ENCODE peak calls at places on chromosome X, in ten cellular contexts. One of them, this sample, is unnamed.
A peak's percentile ranks its signal among the peaks of the same experiment; 100 is the strongest.

GRCh38 chrX:111040377-111041017 is 55.5 kb upstream of the PAK3 start:
- DNase-seq in SJSA1: no peak
- DNase-seq in suprapubic skin: no peak
- DNase-seq in spleen: no peak
- DNase-seq in Peyer's patch: no peak
- DNase-seq in neural progenitor cell: no peak
- DNase-seq in uterus: no peak
- DNase-seq in esophagus muscularis mucosa: no peak
- DNase-seq in A549: no peak
- DNase-seq in PC-3: peak; percentile 72
- DNase-seq in this sample: no peak

GRCh38 chrX:105876658-105877057 is 54.3 kb downstream of the NRK start:
- DNase-seq in neural progenitor cell: peak; percentile 34
- DNase-seq in A549: no peak
- DNase-seq in suprapubic skin: no peak
- DNase-seq in PC-3: peak; percentile 64
- DNase-seq in Peyer's patch: no peak
- DNase-seq in SJSA1: no peak
- DNase-seq in esophagus muscularis mucosa: no peak
- DNase-seq in spleen: no peak
- DNase-seq in uterus: no peak
- DNase-seq in this sample: no peak

GRCh38 chrX:47358387-47359065 is 11.9 kb upstream of the ZNF157 start:
- DNase-seq in A549: no peak
- DNase-seq in Peyer's patch: peak; percentile 49
- DNase-seq in uterus: no peak
- DNase-seq in neural progenitor cell: no peak
- DNase-seq in PC-3: peak; percentile 2
- DNase-seq in suprapubic skin: no peak
- DNase-seq in spleen: no peak
- DNase-seq in SJSA1: no peak
- DNase-seq in esophagus muscularis mucosa: no peak
- DNase-seq in this sample: no peak

GRCh38 chrX:33840176-33840575 is 291.9 kb downstream of the FAM47A start:
- DNase-seq in A549: no peak
- DNase-seq in uterus: no peak
- DNase-seq in spleen: no peak
- DNase-seq in esophagus muscularis mucosa: no peak
- DNase-seq in SJSA1: no peak
- DNase-seq in neural progenitor cell: peak; percentile 63
- DNase-seq in PC-3: no peak
- DNase-seq in Peyer's patch: no peak
- DNase-seq in suprapubic skin: no peak
- DNase-seq in this sample: no peak

GRCh38 chrX:48695524-48695875 is 1.0 kb upstream of the SUV39H1 start:
- DNase-seq in PC-3: peak; percentile 11
- DNase-seq in spleen: peak; percentile 74
- DNase-seq in suprapubic skin: no peak
- DNase-seq in uterus: no peak
- DNase-seq in SJSA1: no peak
- DNase-seq in Peyer's patch: no peak
- DNase-seq in esophagus muscularis mucosa: no peak
- DNase-seq in neural progenitor cell: no peak
- DNase-seq in A549: no peak
- DNase-seq in this sample: no peak

GRCh38 chrX:475926-476723 is 89.4 kb upstream of the PPP2R3B start:
- DNase-seq in uterus: no peak
- DNase-seq in spleen: peak; percentile 18
- DNase-seq in Peyer's patch: no peak
- DNase-seq in esophagus muscularis mucosa: no peak
- DNase-seq in suprapubic skin: no peak
- DNase-seq in neural progenitor cell: no peak
- DNase-seq in A549: no peak
- DNase-seq in PC-3: peak; percentile 4
- DNase-seq in SJSA1: no peak
- DNase-seq in this sample: no peak

GRCh38 chrX:155052738-155053498 is 18.0 kb downstream of the CMC4 start:
- DNase-seq in A549: no peak
- DNase-seq in esophagus muscularis mucosa: no peak
- DNase-seq in uterus: no peak
- DNase-seq in SJSA1: no peak
- DNase-seq in spleen: no peak
- DNase-seq in PC-3: no peak
- DNase-seq in neural progenitor cell: no peak
- DNase-seq in suprapubic skin: no peak
- DNase-seq in Peyer's patch: no peak
- DNase-seq in this sample: no peak

GRCh38 chrX:119753639-119754257 is 4.6 kb upstream of the SOWAHD start:
- DNase-seq in A549: no peak
- DNase-seq in neural progenitor cell: peak; percentile 48
- DNase-seq in uterus: no peak
- DNase-seq in Peyer's patch: peak; percentile 58
- DNase-seq in suprapubic skin: no peak
- DNase-seq in SJSA1: no peak
- DNase-seq in PC-3: peak; percentile 70
- DNase-seq in spleen: peak; percentile 32
- DNase-seq in esophagus muscularis mucosa: no peak
- DNase-seq in this sample: no peak

GRCh38 chrX:56947695-56948094 is 47.6 kb downstream of the SPIN3 start:
- DNase-seq in spleen: no peak
- DNase-seq in PC-3: peak; percentile 69
- DNase-seq in SJSA1: no peak
- DNase-seq in A549: no peak
- DNase-seq in suprapubic skin: no peak
- DNase-seq in uterus: no peak
- DNase-seq in neural progenitor cell: no peak
- DNase-seq in esophagus muscularis mucosa: no peak
- DNase-seq in Peyer's patch: no peak
- DNase-seq in this sample: no peak

GRCh38 chrX:64994131-64994798 is 18.0 kb upstream of the ZC4H2 start:
- DNase-seq in A549: no peak
- DNase-seq in esophagus muscularis mucosa: no peak
- DNase-seq in PC-3: no peak
- DNase-seq in neural progenitor cell: no peak
- DNase-seq in uterus: no peak
- DNase-seq in suprapubic skin: no peak
- DNase-seq in Peyer's patch: no peak
- DNase-seq in spleen: no peak
- DNase-seq in SJSA1: no peak
- DNase-seq in this sample: no peak

GRCh38 chrX:139691843-139692505 is 16.0 kb downstream of the MCF2 start:
- DNase-seq in A549: no peak
- DNase-seq in Peyer's patch: no peak
- DNase-seq in SJSA1: no peak
- DNase-seq in spleen: peak; percentile 76
- DNase-seq in neural progenitor cell: peak; percentile 60
- DNase-seq in uterus: no peak
- DNase-seq in esophagus muscularis mucosa: no peak
- DNase-seq in suprapubic skin: no peak
- DNase-seq in PC-3: no peak
- DNase-seq in this sample: no peak

GRCh38 chrX:71100581-71101505 is 5.2 kb downstream of the FOXO4 start:
- DNase-seq in esophagus muscularis mucosa: no peak
- DNase-seq in Peyer's patch: peak; percentile 39
- DNase-seq in suprapubic skin: no peak
- DNase-seq in SJSA1: no peak
- DNase-seq in A549: no peak
- DNase-seq in neural progenitor cell: no peak
- DNase-seq in uterus: no peak
- DNase-seq in PC-3: no peak
- DNase-seq in spleen: peak; percentile 74
- DNase-seq in this sample: no peak

GRCh38 chrX:152640039-152640818 is 2.5 kb downstream of the GABRQ start:
- DNase-seq in Peyer's patch: no peak
- DNase-seq in A549: peak; percentile 13
- DNase-seq in PC-3: peak; percentile 40
- DNase-seq in uterus: no peak
- DNase-seq in suprapubic skin: no peak
- DNase-seq in esophagus muscularis mucosa: peak; percentile 37
- DNase-seq in spleen: no peak
- DNase-seq in SJSA1: no peak
- DNase-seq in neural progenitor cell: no peak
- DNase-seq in this sample: no peak

GRCh38 chrX:153925739-153926593 is at the start of gene ARHGAP4:
- DNase-seq in uterus: no peak
- DNase-seq in neural progenitor cell: peak; percentile 28
- DNase-seq in SJSA1: no peak
- DNase-seq in esophagus muscularis mucosa: no peak
- DNase-seq in A549: no peak
- DNase-seq in Peyer's patch: peak; percentile 66
- DNase-seq in PC-3: no peak
- DNase-seq in spleen: peak; percentile 92
- DNase-seq in suprapubic skin: no peak
- DNase-seq in this sample: no peak

GRCh38 chrX:153926863-153927685 is 1.0 kb upstream of the ARHGAP4 start:
- DNase-seq in spleen: peak; percentile 96
- DNase-seq in A549: no peak
- DNase-seq in esophagus muscularis mucosa: no peak
- DNase-seq in uterus: no peak
- DNase-seq in PC-3: peak; percentile 31
- DNase-seq in SJSA1: no peak
- DNase-seq in suprapubic skin: no peak
- DNase-seq in neural progenitor cell: peak; percentile 31
- DNase-seq in Peyer's patch: peak; percentile 93
- DNase-seq in this sample: peak; percentile 32

GRCh38 chrX:153925387-153925738 is 701 bp downstream of the ARHGAP4 start:
- DNase-seq in PC-3: no peak
- DNase-seq in SJSA1: no peak
- DNase-seq in A549: no peak
- DNase-seq in suprapubic skin: no peak
- DNase-seq in Peyer's patch: no peak
- DNase-seq in spleen: no peak
- DNase-seq in neural progenitor cell: no peak
- DNase-seq in uterus: no peak
- DNase-seq in esophagus muscularis mucosa: no peak
- DNase-seq in this sample: no peak

GRCh38 chrX:153927686-153927935 is 1.5 kb upstream of the ARHGAP4 start:
- DNase-seq in A549: peak; percentile 15
- DNase-seq in uterus: no peak
- DNase-seq in Peyer's patch: no peak
- DNase-seq in SJSA1: no peak
- DNase-seq in spleen: no peak
- DNase-seq in neural progenitor cell: no peak
- DNase-seq in esophagus muscularis mucosa: no peak
- DNase-seq in PC-3: no peak
- DNase-seq in suprapubic skin: no peak
- DNase-seq in this sample: no peak

GRCh38 chrX:153926594-153926862 is 464 bp upstream of the ARHGAP4 start:
- DNase-seq in uterus: no peak
- DNase-seq in PC-3: no peak
- DNase-seq in neural progenitor cell: no peak
- DNase-seq in esophagus muscularis mucosa: no peak
- DNase-seq in suprapubic skin: no peak
- DNase-seq in spleen: no peak
- DNase-seq in A549: no peak
- DNase-seq in SJSA1: no peak
- DNase-seq in Peyer's patch: no peak
- DNase-seq in this sample: no peak
- H3K4me3 ChIP-seq in uterus: no peak overlapping the region
- H3K4me3 ChIP-seq in PC-3: no peak overlapping the region
- H3K4me3 ChIP-seq in neural progenitor cell: peak overlapping the region; percentile 63
- H3K4me3 ChIP-seq in esophagus muscularis mucosa: peak overlapping the region; percentile 59
- H3K4me3 ChIP-seq in suprapubic skin: peak overlapping the region; percentile 59
- H3K4me3 ChIP-seq in spleen: peak overlapping the region; percentile 56
- H3K4me3 ChIP-seq in A549: no peak overlapping the region
- H3K4me3 ChIP-seq in SJSA1: no peak overlapping the region
- H3K4me3 ChIP-seq in Peyer's patch: peak overlapping the region; percentile 63
- H3K4me3 ChIP-seq in this sample: no peak overlapping the region

GRCh38 chrX:148337873-148338272 is 162.5 kb upstream of the AFF2 start:
- DNase-seq in spleen: no peak
- DNase-seq in Peyer's patch: no peak
- DNase-seq in esophagus muscularis mucosa: no peak
- DNase-seq in SJSA1: no peak
- DNase-seq in neural progenitor cell: no peak
- DNase-seq in uterus: no peak
- DNase-seq in PC-3: no peak
- DNase-seq in A549: no peak
- DNase-seq in suprapubic skin: no peak
- DNase-seq in this sample: no peak
- H3K4me1 ChIP-seq in spleen: no peaks in the 10 kb centered on the region
- H3K4me1 ChIP-seq in Peyer's patch: no peaks in the 10 kb centered on the region
- H3K4me1 ChIP-seq in esophagus muscularis mucosa: no peaks in the 10 kb centered on the region
- H3K4me1 ChIP-seq in SJSA1: no peaks in the 10 kb centered on the region
- H3K4me1 ChIP-seq in neural progenitor cell: no peaks in the 10 kb centered on the region
- H3K4me1 ChIP-seq in uterus: no peaks in the 10 kb centered on the region
- H3K4me1 ChIP-seq in PC-3: no peaks in the 10 kb centered on the region
- H3K4me1 ChIP-seq in A549: no peaks in the 10 kb centered on the region
- H3K4me1 ChIP-seq in suprapubic skin: no peaks in the 10 kb centered on the region
- H3K4me1 ChIP-seq in this sample: no peaks in the 10 kb centered on the region

GRCh38 chrX:10189317-10190268 is 32.8 kb downstream of the CLCN4 start:
- DNase-seq in neural progenitor cell: peak; percentile 74
- DNase-seq in uterus: peak; percentile 77
- DNase-seq in esophagus muscularis mucosa: peak; percentile 92
- DNase-seq in A549: peak; percentile 70
- DNase-seq in spleen: peak; percentile 90
- DNase-seq in SJSA1: peak; percentile 59
- DNase-seq in Peyer's patch: peak; percentile 91
- DNase-seq in suprapubic skin: peak; percentile 81
- DNase-seq in PC-3: peak; percentile 86
- DNase-seq in this sample: peak; percentile 82
- H3K4me3 ChIP-seq in neural progenitor cell: no peak overlapping the region
- H3K4me3 ChIP-seq in uterus: no peak overlapping the region
- H3K4me3 ChIP-seq in esophagus muscularis mucosa: no peak overlapping the region
- H3K4me3 ChIP-seq in A549: peak overlapping the region; percentile 15
- H3K4me3 ChIP-seq in spleen: no peak overlapping the region
- H3K4me3 ChIP-seq in SJSA1: no peak overlapping the region
- H3K4me3 ChIP-seq in Peyer's patch: no peak overlapping the region
- H3K4me3 ChIP-seq in suprapubic skin: no peak overlapping the region
- H3K4me3 ChIP-seq in PC-3: no peak overlapping the region
- H3K4me3 ChIP-seq in this sample: no peak overlapping the region

GRCh38 chrX:38804481-38805293 is 3.4 kb downstream of the MID1IP1 start:
- DNase-seq in SJSA1: peak; percentile 45
- DNase-seq in PC-3: peak; percentile 28
- DNase-seq in Peyer's patch: peak; percentile 55
- DNase-seq in esophagus muscularis mucosa: no peak
- DNase-seq in suprapubic skin: peak; percentile 67
- DNase-seq in neural progenitor cell: peak; percentile 46
- DNase-seq in A549: peak; percentile 7
- DNase-seq in spleen: peak; percentile 85
- DNase-seq in uterus: peak; percentile 20
- DNase-seq in this sample: no peak

GRCh38 chrX:38805294-38806053 is 4.2 kb downstream of the MID1IP1 start:
- DNase-seq in esophagus muscularis mucosa: no peak
- DNase-seq in neural progenitor cell: peak; percentile 48
- DNase-seq in Peyer's patch: peak; percentile 79
- DNase-seq in suprapubic skin: peak; percentile 75
- DNase-seq in SJSA1: peak; percentile 59
- DNase-seq in uterus: peak; percentile 59
- DNase-seq in PC-3: peak; percentile 67
- DNase-seq in spleen: peak; percentile 91
- DNase-seq in A549: peak; percentile 21
- DNase-seq in this sample: peak; percentile 28

GRCh38 chrX:38806054-38806389 is 4.8 kb downstream of the MID1IP1 start:
- DNase-seq in uterus: no peak
- DNase-seq in SJSA1: peak; percentile 37
- DNase-seq in spleen: no peak
- DNase-seq in esophagus muscularis mucosa: no peak
- DNase-seq in A549: peak; percentile 10
- DNase-seq in Peyer's patch: peak; percentile 49
- DNase-seq in PC-3: no peak
- DNase-seq in neural progenitor cell: no peak
- DNase-seq in suprapubic skin: no peak
- DNase-seq in this sample: peak; percentile 37

GRCh38 chrX:38806875-38807601 is 5.8 kb downstream of the MID1IP1 start:
- DNase-seq in spleen: no peak
- DNase-seq in suprapubic skin: no peak
- DNase-seq in uterus: no peak
- DNase-seq in A549: no peak
- DNase-seq in neural progenitor cell: peak; percentile 6
- DNase-seq in SJSA1: no peak
- DNase-seq in Peyer's patch: no peak
- DNase-seq in PC-3: no peak
- DNase-seq in esophagus muscularis mucosa: no peak
- DNase-seq in this sample: no peak

GRCh38 chrX:38807873-38808272 is 6.6 kb downstream of the MID1IP1 start:
- DNase-seq in uterus: no peak
- DNase-seq in A549: no peak
- DNase-seq in PC-3: no peak
- DNase-seq in neural progenitor cell: no peak
- DNase-seq in suprapubic skin: no peak
- DNase-seq in SJSA1: no peak
- DNase-seq in Peyer's patch: no peak
- DNase-seq in esophagus muscularis mucosa: no peak
- DNase-seq in spleen: no peak
- DNase-seq in this sample: no peak
- H3K4me1 ChIP-seq in uterus: no peaks in the 10 kb centered on the region
- H3K4me1 ChIP-seq in A549: peaks cover 27% of the 10 kb centered on the region
- H3K4me1 ChIP-seq in PC-3: peaks cover 20% of the 10 kb centered on the region
- H3K4me1 ChIP-seq in neural progenitor cell: peaks cover 9% of the 10 kb centered on the region
- H3K4me1 ChIP-seq in suprapubic skin: no peaks in the 10 kb centered on the region
- H3K4me1 ChIP-seq in SJSA1: peaks cover 29% of the 10 kb centered on the region
- H3K4me1 ChIP-seq in Peyer's patch: peaks cover 3% of the 10 kb centered on the region
- H3K4me1 ChIP-seq in esophagus muscularis mucosa: peaks cover 9% of the 10 kb centered on the region
- H3K4me1 ChIP-seq in spleen: peaks cover 25% of the 10 kb centered on the region
- H3K4me1 ChIP-seq in this sample: peaks cover 8% of the 10 kb centered on the region

This sample was measured in testis.